ENCODE peak calls at places on chromosome 5, in six cellular contexts. V is aorta, K is AG04450, J is occipital lobe, A is SW 1271, E is HS-5. Y is an unnamed sample.

GRCh38 chr5:103262422-103262871 is 3.9 kb downstream of the MACIR start:
- DNase-seq in V (no peak), K (no peak), J (no peak), A (no peak), E (no peak), Y (no peak)

GRCh38 chr5:74575741-74576538 is 64.6 kb downstream of the ENC1 start:
- DNase-seq in V (no peak), K (no peak), J (no peak), A (peak), E (peak), Y (no peak)

GRCh38 chr5:145484195-145484594 is 350.9 kb downstream of the PRELID2 start:
- DNase-seq in V (no peak), K (peak), J (no peak), A (peak), E (no peak), Y (no peak)

GRCh38 chr5:53547226-53547625 is 13.2 kb upstream of the NDUFS4 start:
- DNase-seq in V (no peak), K (no peak), J (no peak), A (no peak), E (no peak), Y (no peak)

GRCh38 chr5:1415626-1416360 is 29.4 kb downstream of the SLC6A3 start:
- DNase-seq in V (peak), K (no peak), J (no peak), A (no peak), E (no peak), Y (no peak)

GRCh38 chr5:24633705-24634325 is 11.0 kb downstream of the CDH10 start:
- DNase-seq in V (no peak), K (no peak), J (no peak), A (no peak), E (peak), Y (peak)

GRCh38 chr5:124461857-124462423 is 284.5 kb downstream of the ZNF608 start:
- DNase-seq in V (no peak), K (no peak), J (no peak), A (no peak), E (no peak), Y (no peak)

GRCh38 chr5:5950658-5951057 is 427.7 kb downstream of the MED10 start:
- DNase-seq in V (no peak), K (no peak), J (no peak), A (no peak), E (no peak), Y (no peak)

Y was measured in HAP-1.